ENCODE peak calls at places on chromosomes 2 and 18, in four cellular contexts. One of them, this sample, is unnamed. For H3K9me3 and H3K4me1, the result is how much of the 10 kb centered on the place peaks cover.

GRCh38 chr2:10738192-10738591 is 16.8 kb downstream of the ATP6V1C2 start:
- DNase-seq in right lobe of liver: peak
- DNase-seq in adrenal gland: no peak
- DNase-seq in HCT116: no peak
- DNase-seq in this sample: no peak

GRCh38 chr2:10901160-10901559 is 10.6 kb upstream of the KCNF1 start:
- DNase-seq in right lobe of liver: no peak
- DNase-seq in HCT116: peak
- DNase-seq in adrenal gland: no peak
- DNase-seq in this sample: no peak

GRCh38 chr2:55232863-55233657 is 572 bp downstream of the RPS27A start:
- DNase-seq in adrenal gland: peak
- DNase-seq in right lobe of liver: peak
- DNase-seq in HCT116: no peak
- DNase-seq in this sample: no peak

GRCh38 chr2:161250864-161251436 is 57.3 kb upstream of the PSMD14 start:
- DNase-seq in right lobe of liver: no peak
- DNase-seq in adrenal gland: no peak
- DNase-seq in HCT116: peak
- DNase-seq in this sample: no peak

GRCh38 chr18:505483-506122 is 5.1 kb upstream of the COLEC12 start:
- DNase-seq in adrenal gland: no peak
- DNase-seq in right lobe of liver: no peak
- DNase-seq in HCT116: no peak
- DNase-seq in this sample: no peak

GRCh38 chr2:106193491-106193976 is 567 bp downstream of the UXS1 start:
- DNase-seq in right lobe of liver: peak
- DNase-seq in adrenal gland: peak
- DNase-seq in HCT116: no peak
- DNase-seq in this sample: no peak

GRCh38 chr2:85744771-85745601 is 8.8 kb upstream of the ATOH8 start:
- DNase-seq in adrenal gland: peak
- DNase-seq in HCT116: no peak
- DNase-seq in right lobe of liver: no peak
- DNase-seq in this sample: no peak

GRCh38 chr18:5582849-5583667 is 39.3 kb upstream of the EPB41L3 start:
- DNase-seq in right lobe of liver: no peak
- DNase-seq in adrenal gland: no peak
- DNase-seq in HCT116: no peak
- DNase-seq in this sample: no peak

GRCh38 chr18:56038258-56039030 is 450.5 kb upstream of the TCF4 start:
- DNase-seq in right lobe of liver: no peak
- DNase-seq in HCT116: no peak
- DNase-seq in adrenal gland: no peak
- DNase-seq in this sample: no peak

GRCh38 chr2:133791191-133791590 is 222.9 kb upstream of the NCKAP5 start:
- DNase-seq in HCT116: no peak
- DNase-seq in right lobe of liver: no peak
- DNase-seq in adrenal gland: no peak
- DNase-seq in this sample: no peak

GRCh38 chr2:88310787-88311186 is 140.6 kb downstream of the THNSL2 start:
- DNase-seq in HCT116: no peak
- DNase-seq in adrenal gland: no peak
- DNase-seq in right lobe of liver: no peak
- DNase-seq in this sample: no peak

GRCh38 chr2:8259106-8259840 is 422.6 kb upstream of the ID2 start:
- DNase-seq in HCT116: no peak
- DNase-seq in adrenal gland: no peak
- DNase-seq in right lobe of liver: no peak
- DNase-seq in this sample: no peak

GRCh38 chr18:23191952-23192662 is 56.8 kb downstream of the CABLES1 start:
- DNase-seq in HCT116: no peak
- DNase-seq in adrenal gland: peak
- DNase-seq in right lobe of liver: peak
- DNase-seq in this sample: no peak

GRCh38 chr2:171741189-171741588 is 53.9 kb downstream of the DYNC1I2 start:
- DNase-seq in HCT116: no peak
- DNase-seq in right lobe of liver: no peak
- DNase-seq in adrenal gland: no peak
- DNase-seq in this sample: no peak

GRCh38 chr2:3045318-3045921 is 332.2 kb downstream of the EIPR1 start:
- DNase-seq in adrenal gland: no peak
- DNase-seq in HCT116: no peak
- DNase-seq in right lobe of liver: peak
- DNase-seq in this sample: no peak
- H3K9me3 ChIP-seq in adrenal gland: under half
- H3K9me3 ChIP-seq in HCT116: under half
- H3K9me3 ChIP-seq in right lobe of liver: under half
- H3K9me3 ChIP-seq in this sample: under half

GRCh38 chr2:43274055-43274454 is 47.6 kb upstream of the ZFP36L2 start:
- DNase-seq in adrenal gland: no peak
- DNase-seq in right lobe of liver: no peak
- DNase-seq in HCT116: no peak
- DNase-seq in this sample: no peak

GRCh38 chr2:43270930-43271615 is 44.7 kb upstream of the ZFP36L2 start:
- DNase-seq in HCT116: no peak
- DNase-seq in adrenal gland: no peak
- DNase-seq in right lobe of liver: no peak
- DNase-seq in this sample: no peak

GRCh38 chr2:43270461-43270860 is 44.1 kb upstream of the ZFP36L2 start:
- DNase-seq in HCT116: no peak
- DNase-seq in adrenal gland: no peak
- DNase-seq in right lobe of liver: no peak
- DNase-seq in this sample: no peak

GRCh38 chr2:43274721-43275120 is 48.3 kb upstream of the ZFP36L2 start:
- DNase-seq in right lobe of liver: no peak
- DNase-seq in HCT116: no peak
- DNase-seq in adrenal gland: no peak
- DNase-seq in this sample: no peak

DNA sequence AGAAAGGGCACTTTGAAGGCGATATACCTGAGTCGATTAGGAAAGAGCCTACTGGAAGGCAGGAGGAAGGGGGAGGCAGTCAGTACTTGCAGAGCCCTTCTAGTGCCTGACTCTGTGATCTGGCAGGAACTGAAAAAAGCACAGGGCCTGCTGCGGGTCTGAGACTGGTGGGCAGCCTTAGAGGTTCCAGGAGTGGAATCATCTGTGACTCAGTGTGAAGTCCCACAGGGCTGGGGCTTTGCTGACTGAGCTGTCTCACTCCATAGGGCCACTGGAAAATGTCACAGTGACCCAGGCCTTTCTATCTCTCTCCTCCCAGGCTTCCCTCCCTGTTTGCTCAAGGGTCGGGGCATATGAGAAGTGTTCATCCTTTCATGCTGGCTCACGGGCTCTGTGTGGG is 47.1 kb upstream of the ZFP36L2 start:
- DNase-seq in adrenal gland: no peak
- DNase-seq in HCT116: no peak
- DNase-seq in right lobe of liver: no peak
- DNase-seq in this sample: peak
- H3K4me1 ChIP-seq in adrenal gland: half or more
- H3K4me1 ChIP-seq in HCT116: under half
- H3K4me1 ChIP-seq in right lobe of liver: under half
- H3K4me1 ChIP-seq in this sample: under half

GRCh38 chr18:63082661-63083531 is 236.7 kb downstream of the BCL2 start:
- DNase-seq in right lobe of liver: no peak
- DNase-seq in adrenal gland: no peak
- DNase-seq in HCT116: no peak
- DNase-seq in this sample: no peak
- H3K9me3 ChIP-seq in right lobe of liver: under half
- H3K9me3 ChIP-seq in adrenal gland: under half
- H3K9me3 ChIP-seq in HCT116: under half
- H3K9me3 ChIP-seq in this sample: under half

DNA sequence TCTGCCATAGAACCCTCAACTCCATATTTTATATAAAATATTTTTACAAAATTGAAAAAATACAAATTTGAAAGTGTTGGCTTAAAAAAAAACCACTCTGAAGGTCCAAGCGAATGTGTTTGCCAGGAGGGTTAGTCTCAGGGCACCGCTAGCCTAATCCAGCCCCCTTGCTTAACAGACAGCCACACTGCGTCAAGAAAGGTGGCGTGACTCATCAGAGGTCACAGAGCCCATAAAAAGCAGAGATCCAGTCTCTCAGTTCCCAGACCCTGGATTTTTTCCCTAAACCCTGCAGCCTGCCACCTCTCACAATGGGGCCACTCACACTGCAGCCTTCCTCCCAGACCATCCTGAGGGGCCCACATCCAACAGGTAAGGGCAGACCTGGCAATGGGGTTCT is 3.9 kb upstream of the TNS1 start:
- DNase-seq in adrenal gland: peak
- DNase-seq in HCT116: no peak
- DNase-seq in right lobe of liver: no peak
- DNase-seq in this sample: no peak
- H3K4me1 ChIP-seq in adrenal gland: half or more
- H3K4me1 ChIP-seq in HCT116: under half
- H3K4me1 ChIP-seq in right lobe of liver: under half
- H3K4me1 ChIP-seq in this sample: under half

DNA sequence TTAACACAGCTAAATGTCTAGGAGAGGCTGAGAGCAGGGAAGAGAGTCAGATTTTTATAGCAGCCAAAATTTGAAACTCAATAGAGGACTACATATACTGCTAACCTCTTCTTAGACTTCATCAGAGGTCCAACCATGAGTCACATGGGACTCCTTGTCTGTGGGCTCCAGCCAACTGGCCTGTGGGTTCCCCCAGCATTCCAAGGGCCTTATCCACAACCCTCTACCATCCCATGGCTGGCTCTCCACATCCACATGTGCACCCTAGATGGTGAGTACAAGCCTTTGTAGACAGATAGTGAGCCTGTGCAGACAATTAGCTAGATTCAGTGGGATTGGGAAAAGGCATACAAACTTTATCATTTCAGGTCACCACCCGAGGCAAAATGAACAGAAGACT is 901.9 kb upstream of the ZEB2 start:
- DNase-seq in right lobe of liver: no peak
- DNase-seq in HCT116: no peak
- DNase-seq in adrenal gland: no peak
- DNase-seq in this sample: no peak
- H3K9me3 ChIP-seq in right lobe of liver: under half
- H3K9me3 ChIP-seq in HCT116: under half
- H3K9me3 ChIP-seq in adrenal gland: under half
- H3K9me3 ChIP-seq in this sample: under half

DNA sequence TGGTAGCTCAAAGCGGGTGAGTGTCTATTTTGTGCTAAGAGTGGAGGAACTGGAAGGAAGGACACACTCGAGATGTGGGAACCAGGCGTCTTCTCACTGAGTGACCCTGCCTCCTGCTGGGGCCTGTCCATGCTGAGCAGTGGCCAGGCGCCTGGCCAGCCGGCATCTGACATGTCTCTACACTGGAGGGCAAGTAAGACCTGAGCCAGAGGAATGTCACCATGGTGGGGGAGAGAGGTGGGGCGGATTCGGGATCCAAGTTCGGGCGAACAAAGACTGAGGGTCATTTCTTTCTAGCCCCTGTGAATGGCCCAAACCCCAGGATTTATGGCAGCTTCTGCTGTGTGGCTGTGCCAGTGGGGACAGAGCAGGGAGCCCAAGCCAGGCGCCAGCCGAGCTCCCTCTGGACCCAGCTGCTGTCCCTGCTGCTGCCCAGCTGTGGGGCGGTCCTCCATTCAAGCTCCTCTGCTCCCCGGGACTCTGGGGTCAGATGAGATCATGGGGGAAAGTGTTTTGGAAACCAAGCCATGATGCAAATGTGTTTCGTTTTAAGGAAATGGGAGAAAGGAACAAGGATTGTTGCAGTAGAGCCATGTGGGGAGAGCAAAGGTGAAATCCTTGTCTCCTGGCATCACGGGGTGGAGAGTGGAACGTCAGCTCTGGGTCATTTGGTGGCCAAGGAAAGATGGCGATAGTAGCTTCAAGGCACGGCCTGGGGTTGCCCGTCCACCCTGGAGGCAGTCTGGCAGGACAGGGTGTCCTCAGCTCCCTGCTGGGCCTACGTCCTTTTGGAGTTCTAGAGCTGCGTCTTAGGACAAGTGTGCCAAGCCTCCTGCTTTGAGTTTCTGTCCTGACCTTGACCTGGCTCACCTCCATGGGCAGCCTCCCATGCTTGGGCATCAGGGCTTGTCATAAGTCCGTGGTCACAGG is 8.1 kb downstream of the ACKR3 start:
- DNase-seq in adrenal gland: no peak
- DNase-seq in HCT116: no peak
- DNase-seq in right lobe of liver: no peak
- DNase-seq in this sample: no peak
- H3K4me1 ChIP-seq in adrenal gland: under half
- H3K4me1 ChIP-seq in HCT116: under half
- H3K4me1 ChIP-seq in right lobe of liver: under half
- H3K4me1 ChIP-seq in this sample: under half

DNA sequence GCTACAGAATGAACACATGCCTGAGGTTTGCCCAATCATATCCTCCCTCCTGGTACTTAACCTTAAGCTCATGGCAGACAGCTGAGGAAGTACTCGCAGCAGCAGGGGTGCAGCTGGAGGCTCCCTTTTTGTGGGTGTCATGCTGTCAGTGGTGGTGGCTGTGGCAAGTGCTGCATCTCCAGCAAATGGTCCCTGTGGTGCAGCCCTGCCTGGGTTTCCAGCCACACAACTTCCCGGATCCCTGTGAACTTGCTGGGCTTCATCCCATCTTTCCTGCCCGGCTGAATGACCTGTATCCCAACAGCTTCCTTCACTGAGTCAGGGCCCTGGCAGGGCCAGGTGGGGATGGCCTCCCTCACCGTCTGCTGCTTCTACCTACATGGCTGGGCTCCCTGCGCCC is 5.0 kb downstream of the TMEM185B start:
- DNase-seq in right lobe of liver: no peak
- DNase-seq in HCT116: no peak
- DNase-seq in adrenal gland: no peak
- DNase-seq in this sample: no peak
- H3K9me3 ChIP-seq in right lobe of liver: under half
- H3K9me3 ChIP-seq in HCT116: under half
- H3K9me3 ChIP-seq in adrenal gland: under half
- H3K9me3 ChIP-seq in this sample: under half

DNA sequence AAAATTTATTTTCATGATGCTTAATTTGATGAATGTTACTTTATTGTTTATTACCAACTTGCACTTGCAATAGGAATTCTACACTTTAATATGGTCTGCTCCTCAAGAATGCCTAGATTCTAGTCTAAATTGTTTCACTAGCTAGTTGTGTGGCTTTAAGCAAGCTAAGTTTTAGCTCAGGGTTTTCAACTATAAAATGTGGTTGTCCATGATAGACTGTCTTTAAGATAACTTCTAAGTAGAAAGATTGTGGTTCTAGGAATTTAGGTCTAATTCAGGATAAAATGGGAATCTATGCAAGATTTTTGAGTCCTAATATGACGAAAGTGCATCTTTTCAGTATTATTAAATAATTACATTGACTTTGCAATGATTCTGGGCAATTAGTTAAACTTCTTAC is 294.0 kb downstream of the PLCL1 start:
- DNase-seq in adrenal gland: no peak
- DNase-seq in right lobe of liver: no peak
- DNase-seq in HCT116: no peak
- DNase-seq in this sample: no peak
- H3K4me1 ChIP-seq in adrenal gland: under half
- H3K4me1 ChIP-seq in right lobe of liver: under half
- H3K4me1 ChIP-seq in HCT116: under half
- H3K4me1 ChIP-seq in this sample: under half

DNA sequence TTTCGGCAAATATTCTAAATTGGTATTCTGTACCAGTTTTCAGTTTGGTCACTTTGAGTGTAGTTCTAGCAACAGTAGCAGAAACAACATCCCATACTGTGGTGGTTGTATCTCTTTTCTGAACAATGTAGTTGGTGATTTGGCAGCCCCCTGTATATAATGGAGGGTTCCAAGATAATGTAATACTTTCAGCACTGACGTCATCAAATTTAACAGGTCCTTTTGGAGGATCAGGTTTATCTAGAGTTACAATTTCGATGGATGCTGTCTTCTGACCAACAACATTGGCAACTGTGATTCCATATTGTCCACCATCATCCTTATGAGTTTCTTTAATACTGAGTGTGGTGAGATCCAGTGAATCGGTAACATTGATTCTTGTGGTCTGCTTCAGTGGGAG is 88.0 kb downstream of the PLEKHA3 start:
- DNase-seq in right lobe of liver: no peak
- DNase-seq in HCT116: no peak
- DNase-seq in adrenal gland: no peak
- DNase-seq in this sample: no peak
- H3K9me3 ChIP-seq in right lobe of liver: under half
- H3K9me3 ChIP-seq in HCT116: under half
- H3K9me3 ChIP-seq in adrenal gland: under half
- H3K9me3 ChIP-seq in this sample: under half

This sample was measured in thoracic aorta.